ENCODE peak calls at places on chromosomes 16 and 17, in ten cellular contexts. T, S, I, W, H, N, V, K, P and J are unnamed samples.

GRCh38 chr16:21656795-21657768 is 4.7 kb upstream of the IGSF6 start:
- DNase-seq in T (peak), S (peak), I (peak), W (peak), H (no peak), N (peak), V (peak), K (no peak), P (peak), J (no peak)

GRCh38 chr17:82380860-82381702 is 9.5 kb downstream of the UTS2R start:
- DNase-seq in T (peak), S (no peak), I (no peak), W (no peak), H (no peak), N (no peak), V (no peak), K (no peak), P (peak), J (no peak)

GRCh38 chr17:56478836-56479447 is 114.6 kb upstream of the NOG start:
- DNase-seq in T (no peak), S (peak), I (peak), W (peak), H (no peak), N (peak), V (peak), K (no peak), P (peak), J (no peak)

GRCh38 chr16:83345846-83346245 is 461.9 kb upstream of the HSBP1 start:
- DNase-seq in T (no peak), S (no peak), I (no peak), W (no peak), H (no peak), N (peak), V (no peak), K (no peak), P (no peak), J (no peak)

GRCh38 chr16:89953671-89954406 is 5.3 kb downstream of the DEF8 start:
- DNase-seq in T (no peak), S (no peak), I (no peak), W (no peak), H (no peak), N (no peak), V (no peak), K (no peak), P (no peak), J (no peak)

GRCh38 chr17:35235917-35236316 is 7.0 kb upstream of the SLFN5 start:
- DNase-seq in T (no peak), S (no peak), I (no peak), W (no peak), H (no peak), N (no peak), V (no peak), K (no peak), P (no peak), J (no peak)

GRCh38 chr16:86297391-86297790 is 212.9 kb upstream of the FOXF1 start:
- DNase-seq in T (no peak), S (no peak), I (no peak), W (no peak), H (no peak), N (no peak), V (no peak), K (no peak), P (peak), J (no peak)

GRCh38 chr16:26795184-26795583 is 271.5 kb upstream of the C16orf82 start:
- DNase-seq in T (no peak), S (no peak), I (peak), W (no peak), H (no peak), N (peak), V (no peak), K (no peak), P (no peak), J (no peak)

GRCh38 chr17:81635973-81636504 is 873 bp downstream of the NPLOC4 start:
- DNase-seq in T (no peak), S (no peak), I (no peak), W (peak), H (no peak), N (no peak), V (no peak), K (no peak), P (peak), J (no peak)

GRCh38 chr16:85451646-85452363 is 161.3 kb upstream of the GSE1 start:
- DNase-seq in T (no peak), S (no peak), I (no peak), W (no peak), H (no peak), N (no peak), V (no peak), K (no peak), P (no peak), J (no peak)

GRCh38 chr17:15335446-15335845 is 6.0 kb downstream of the TEKT3 start:
- DNase-seq in T (no peak), S (no peak), I (no peak), W (no peak), H (no peak), N (no peak), V (no peak), K (no peak), P (no peak), J (no peak)

GRCh38 chr16:77844801-77845200 is 56.4 kb downstream of the VAT1L start:
- DNase-seq in T (no peak), S (no peak), I (no peak), W (no peak), H (no peak), N (no peak), V (no peak), K (no peak), P (no peak), J (no peak)

GRCh38 chr16:35748621-35749252 is 2289.3 kb downstream of the TP53TG3F start:
- DNase-seq in T (no peak), S (no peak), I (no peak), W (no peak), H (no peak), N (no peak), V (no peak), K (no peak), P (no peak), J (no peak)

GRCh38 chr17:39244016-39244599 is 18.4 kb upstream of the STAC2 start:
- DNase-seq in T (no peak), S (no peak), I (no peak), W (no peak), H (no peak), N (peak), V (no peak), K (no peak), P (no peak), J (no peak)

GRCh38 chr16:73071131-73071940 is 23.4 kb upstream of the ZFHX3 start:
- DNase-seq in T (no peak), S (peak), I (peak), W (no peak), H (peak), N (peak), V (no peak), K (peak), P (peak), J (no peak)

GRCh38 chr17:66285149-66285548 is 17.3 kb upstream of the PRKCA start:
- DNase-seq in T (no peak), S (no peak), I (no peak), W (no peak), H (no peak), N (no peak), V (no peak), K (no peak), P (no peak), J (no peak)

GRCh38 chr16:23691483-23692189 is 12.9 kb downstream of the PLK1 start:
- DNase-seq in T (no peak), S (no peak), I (no peak), W (no peak), H (no peak), N (no peak), V (no peak), K (no peak), P (peak), J (no peak)

GRCh38 chr16:15650698-15651161 is 685 bp downstream of the NDE1 start:
- DNase-seq in T (peak), S (peak), I (peak), W (no peak), H (peak), N (peak), V (no peak), K (no peak), P (peak), J (no peak)

GRCh38 chr17:65109990-65110680 is 27.0 kb upstream of the RGS9 start:
- DNase-seq in T (no peak), S (no peak), I (no peak), W (no peak), H (no peak), N (no peak), V (no peak), K (no peak), P (peak), J (no peak)

GRCh38 chr17:31480904-31481782 is 89.7 kb downstream of the RAB11FIP4 start:
- DNase-seq in T (no peak), S (no peak), I (no peak), W (no peak), H (no peak), N (no peak), V (no peak), K (no peak), P (no peak), J (no peak)

GRCh38 chr16:11098601-11099377 is 154.4 kb downstream of the CLEC16A start:
- DNase-seq in T (no peak), S (no peak), I (no peak), W (no peak), H (no peak), N (no peak), V (no peak), K (no peak), P (no peak), J (no peak)

GRCh38 chr16:77511053-77511452 is 76.2 kb upstream of the ADAMTS18 start:
- DNase-seq in T (no peak), S (no peak), I (no peak), W (no peak), H (no peak), N (no peak), V (no peak), K (no peak), P (no peak), J (no peak)

GRCh38 chr16:89737341-89738071 is 16.2 kb downstream of the ZNF276 start:
- DNase-seq in T (peak), S (no peak), I (no peak), W (no peak), H (no peak), N (no peak), V (no peak), K (no peak), P (no peak), J (no peak)

GRCh38 chr17:49277638-49278037 is 47.1 kb upstream of the PHOSPHO1 start:
- DNase-seq in T (no peak), S (no peak), I (no peak), W (no peak), H (no peak), N (no peak), V (no peak), K (no peak), P (peak), J (no peak)

GRCh38 chr16:70589998-70590471 is 56.3 kb upstream of the IL34 start:
- DNase-seq in T (no peak), S (no peak), I (peak), W (peak), H (peak), N (no peak), V (no peak), K (peak), P (peak), J (no peak)

GRCh38 chr16:64240586-64240985 is 881.3 kb downstream of the CDH11 start:
- DNase-seq in T (no peak), S (no peak), I (no peak), W (no peak), H (no peak), N (no peak), V (no peak), K (no peak), P (peak), J (no peak)

GRCh38 chr17:13086142-13086769 is 68.4 kb upstream of the ELAC2 start:
- DNase-seq in T (no peak), S (no peak), I (no peak), W (no peak), H (no peak), N (no peak), V (no peak), K (no peak), P (peak), J (no peak)

GRCh38 chr16:87914326-87914725 is 22.0 kb downstream of the CA5A start:
- DNase-seq in T (no peak), S (no peak), I (no peak), W (no peak), H (no peak), N (no peak), V (no peak), K (no peak), P (no peak), J (no peak)

GRCh38 chr16:81136331-81137011 is 40.3 kb upstream of the GCSH start:
- DNase-seq in T (no peak), S (no peak), I (no peak), W (no peak), H (no peak), N (no peak), V (no peak), K (no peak), P (no peak), J (no peak)

GRCh38 chr17:13030459-13031305 is 12.9 kb upstream of the ELAC2 start:
- DNase-seq in T (peak), S (peak), I (peak), W (peak), H (peak), N (peak), V (no peak), K (no peak), P (peak), J (peak)

GRCh38 chr16:5615868-5616642 is 518.5 kb upstream of the EEF2KMT start:
- DNase-seq in T (no peak), S (peak), I (peak), W (no peak), H (no peak), N (peak), V (peak), K (peak), P (peak), J (no peak)

GRCh38 chr17:1865252-1866037 is 35.6 kb downstream of the RPA1 start:
- DNase-seq in T (peak), S (peak), I (peak), W (peak), H (no peak), N (peak), V (peak), K (no peak), P (peak), J (no peak)

GRCh38 chr16:85166699-85167588 is 54.7 kb upstream of the CIBAR2 start:
- DNase-seq in T (peak), S (no peak), I (no peak), W (no peak), H (no peak), N (no peak), V (no peak), K (no peak), P (no peak), J (no peak)

GRCh38 chr17:14303343-14304221 is 2.7 kb downstream of the HS3ST3B1 start:
- DNase-seq in T (peak), S (no peak), I (no peak), W (no peak), H (no peak), N (peak), V (no peak), K (no peak), P (peak), J (no peak)

GRCh38 chr16:79287424-79287917 is 313.1 kb downstream of the MAF start:
- DNase-seq in T (no peak), S (no peak), I (no peak), W (no peak), H (no peak), N (no peak), V (no peak), K (no peak), P (no peak), J (no peak)

GRCh38 chr17:30345527-30346075 is 11.7 kb upstream of the TMIGD1 start:
- DNase-seq in T (no peak), S (no peak), I (peak), W (no peak), H (no peak), N (no peak), V (no peak), K (no peak), P (no peak), J (no peak)

GRCh38 chr16:74226361-74226979 is 70.1 kb upstream of the PSMD7 start:
- DNase-seq in T (no peak), S (no peak), I (peak), W (no peak), H (no peak), N (peak), V (peak), K (no peak), P (peak), J (no peak)

GRCh38 chr17:40864661-40865380 is 2.2 kb downstream of the KRT12 start:
- DNase-seq in T (no peak), S (no peak), I (no peak), W (no peak), H (no peak), N (no peak), V (no peak), K (no peak), P (peak), J (no peak)

GRCh38 chr16:12531937-12532336 is 271.8 kb downstream of the CPPED1 start:
- DNase-seq in T (no peak), S (no peak), I (no peak), W (peak), H (no peak), N (no peak), V (no peak), K (no peak), P (peak), J (no peak)

GRCh38 chr17:28997811-28998210 is 8.0 kb downstream of the SEZ6 start:
- DNase-seq in T (no peak), S (no peak), I (no peak), W (no peak), H (no peak), N (no peak), V (no peak), K (no peak), P (no peak), J (no peak)
- H3K27ac ChIP-seq in T (no peak), S (no peak), I (no peak), W (no peak), H (no peak), N (no peak), V (no peak), K (no peak), P (no peak), J (no peak)

GRCh38 chr16:46859719-46860152 is 24.4 kb upstream of the GPT2 start:
- DNase-seq in T (no peak), S (peak), I (peak), W (peak), H (no peak), N (peak), V (peak), K (no peak), P (peak), J (peak)
- H3K27ac ChIP-seq in T (no peak), S (no peak), I (peak), W (peak), H (no peak), N (no peak), V (peak), K (no peak), P (peak), J (peak)

DNA sequence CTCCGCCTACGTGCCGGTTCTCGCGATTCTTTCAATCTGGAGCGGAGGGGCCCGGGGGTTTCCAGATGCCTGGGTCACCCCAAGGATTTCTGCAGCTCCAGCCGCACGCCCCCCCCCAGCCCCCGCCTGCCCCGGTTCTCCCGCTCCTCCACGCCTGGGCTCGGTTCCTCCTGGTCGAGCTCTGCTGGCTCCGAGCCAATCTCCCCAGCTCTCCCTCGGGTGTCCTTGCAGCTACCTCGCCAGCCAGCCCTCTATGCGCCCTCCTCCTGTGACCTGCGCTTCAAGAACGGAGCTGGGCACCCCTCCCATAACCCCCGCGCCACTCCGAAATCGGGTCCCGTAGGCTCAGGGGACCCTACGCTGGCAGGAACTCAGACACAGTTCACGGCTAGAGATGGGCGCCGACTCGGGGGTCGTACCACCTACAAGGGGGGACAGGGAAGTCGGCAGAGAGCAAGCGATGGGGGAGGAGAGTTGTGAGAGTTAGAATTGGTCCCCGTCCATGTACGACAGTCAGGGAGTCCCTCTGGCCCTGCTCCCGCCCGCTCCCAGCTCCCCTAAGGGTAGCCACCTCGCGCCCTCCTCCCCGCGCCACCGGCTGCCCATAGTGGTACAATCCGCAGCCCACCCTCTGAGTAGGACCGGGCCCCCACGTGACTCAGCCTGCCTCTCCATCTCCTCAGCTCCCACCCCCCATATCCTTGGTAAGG is 956 bp downstream of the FGF11 start:
- DNase-seq in T (peak), S (peak), I (peak), W (no peak), H (peak), N (peak), V (no peak), K (peak), P (peak), J (no peak)
- H3K27ac ChIP-seq in T (no peak), S (no peak), I (peak), W (no peak), H (peak), N (no peak), V (no peak), K (peak), P (no peak), J (no peak)

GRCh38 chr17:41972571-41973411 is 6.2 kb downstream of the CNP start:
- DNase-seq in T (no peak), S (no peak), I (no peak), W (peak), H (no peak), N (no peak), V (no peak), K (peak), P (no peak), J (no peak)

GRCh38 chr17:41970901-41971331 is 4.3 kb downstream of the CNP start:
- DNase-seq in T (no peak), S (no peak), I (no peak), W (no peak), H (no peak), N (no peak), V (no peak), K (no peak), P (no peak), J (no peak)

GRCh38 chr17:41973457-41973856 is 6.9 kb downstream of the CNP start:
- DNase-seq in T (no peak), S (no peak), I (no peak), W (no peak), H (no peak), N (no peak), V (no peak), K (no peak), P (no peak), J (no peak)

GRCh38 chr17:41974031-41974430 is 7.4 kb downstream of the CNP start:
- DNase-seq in T (no peak), S (no peak), I (no peak), W (no peak), H (no peak), N (no peak), V (no peak), K (no peak), P (no peak), J (no peak)

GRCh38 chr17:41971721-41972523 is 5.3 kb downstream of the CNP start:
- DNase-seq in T (no peak), S (no peak), I (no peak), W (no peak), H (no peak), N (no peak), V (no peak), K (no peak), P (no peak), J (no peak)
- H3K27ac ChIP-seq in T (no peak), S (no peak), I (no peak), W (no peak), H (no peak), N (no peak), V (no peak), K (no peak), P (no peak), J (no peak)